ENCODE peak calls at places on chromosome 1, in seven cellular contexts. One of them, this sample, is unnamed.

GRCh38 chr1:119674835-119675289 is 26.8 kb upstream of the ZNF697 start:
- DNase-seq in endothelial cell of umbilical vein: peak; percentile 83
- DNase-seq in stomach: peak; percentile 77
- DNase-seq in HCT116: peak; percentile 68
- DNase-seq in GM12878: no peak
- DNase-seq in sigmoid colon: peak; percentile 73
- DNase-seq in spleen: no peak
- DNase-seq in this sample: no peak

GRCh38 chr1:89955311-89955710 is 39.6 kb upstream of the ZNF326 start:
- DNase-seq in GM12878: no peak
- DNase-seq in endothelial cell of umbilical vein: no peak
- DNase-seq in sigmoid colon: no peak
- DNase-seq in HCT116: no peak
- DNase-seq in stomach: no peak
- DNase-seq in spleen: no peak
- DNase-seq in this sample: no peak

GRCh38 chr1:171286032-171286705 is 27.8 kb upstream of the FMO4 start:
- DNase-seq in GM12878: no peak
- DNase-seq in spleen: no peak
- DNase-seq in stomach: no peak
- DNase-seq in sigmoid colon: no peak
- DNase-seq in HCT116: no peak
- DNase-seq in endothelial cell of umbilical vein: no peak
- DNase-seq in this sample: no peak

GRCh38 chr1:202240956-202241355 is 47.4 kb downstream of the LGR6 start:
- DNase-seq in spleen: no peak
- DNase-seq in stomach: no peak
- DNase-seq in sigmoid colon: peak; percentile 28
- DNase-seq in GM12878: no peak
- DNase-seq in endothelial cell of umbilical vein: no peak
- DNase-seq in HCT116: no peak
- DNase-seq in this sample: no peak

GRCh38 chr1:162033445-162033844 is 9.8 kb upstream of the OLFML2B start:
- DNase-seq in endothelial cell of umbilical vein: no peak
- DNase-seq in GM12878: no peak
- DNase-seq in sigmoid colon: peak; percentile 85
- DNase-seq in spleen: no peak
- DNase-seq in HCT116: no peak
- DNase-seq in stomach: no peak
- DNase-seq in this sample: no peak

GRCh38 chr1:113943028-113943811 is 14.1 kb downstream of the HIPK1 start:
- DNase-seq in endothelial cell of umbilical vein: no peak
- DNase-seq in spleen: no peak
- DNase-seq in sigmoid colon: no peak
- DNase-seq in stomach: no peak
- DNase-seq in HCT116: no peak
- DNase-seq in GM12878: no peak
- DNase-seq in this sample: no peak

GRCh38 chr1:23741609-23742008 is 1.7 kb upstream of the ELOA start:
- DNase-seq in stomach: no peak
- DNase-seq in spleen: peak; percentile 17
- DNase-seq in GM12878: no peak
- DNase-seq in sigmoid colon: no peak
- DNase-seq in endothelial cell of umbilical vein: no peak
- DNase-seq in HCT116: no peak
- DNase-seq in this sample: no peak

GRCh38 chr1:30513396-30514136 is 209.8 kb downstream of the MATN1 start:
- DNase-seq in stomach: peak; percentile 17
- DNase-seq in spleen: peak; percentile 61
- DNase-seq in sigmoid colon: no peak
- DNase-seq in endothelial cell of umbilical vein: no peak
- DNase-seq in HCT116: no peak
- DNase-seq in GM12878: no peak
- DNase-seq in this sample: no peak

GRCh38 chr1:111234258-111234657 is 6.7 kb downstream of the CHI3L2 start:
- DNase-seq in HCT116: no peak
- DNase-seq in sigmoid colon: no peak
- DNase-seq in GM12878: no peak
- DNase-seq in spleen: no peak
- DNase-seq in stomach: no peak
- DNase-seq in endothelial cell of umbilical vein: no peak
- DNase-seq in this sample: no peak

GRCh38 chr1:101105877-101106276 is 80.3 kb upstream of the DPH5 start:
- DNase-seq in spleen: no peak
- DNase-seq in HCT116: no peak
- DNase-seq in stomach: no peak
- DNase-seq in sigmoid colon: no peak
- DNase-seq in endothelial cell of umbilical vein: no peak
- DNase-seq in GM12878: no peak
- DNase-seq in this sample: no peak

GRCh38 chr1:116152950-116153691 is 41.9 kb downstream of the MAB21L3 start:
- DNase-seq in stomach: no peak
- DNase-seq in sigmoid colon: no peak
- DNase-seq in endothelial cell of umbilical vein: no peak
- DNase-seq in spleen: no peak
- DNase-seq in GM12878: no peak
- DNase-seq in HCT116: no peak
- DNase-seq in this sample: peak; percentile 83

GRCh38 chr1:230303822-230304221 is 122.3 kb downstream of the PGBD5 start:
- DNase-seq in endothelial cell of umbilical vein: peak; percentile 59
- DNase-seq in spleen: no peak
- DNase-seq in sigmoid colon: no peak
- DNase-seq in stomach: no peak
- DNase-seq in HCT116: no peak
- DNase-seq in GM12878: no peak
- DNase-seq in this sample: no peak

GRCh38 chr1:23617019-23617418 is 57.7 kb upstream of the ID3 start:
- DNase-seq in spleen: no peak
- DNase-seq in HCT116: no peak
- DNase-seq in sigmoid colon: no peak
- DNase-seq in stomach: no peak
- DNase-seq in endothelial cell of umbilical vein: no peak
- DNase-seq in GM12878: no peak
- DNase-seq in this sample: no peak

GRCh38 chr1:245290836-245291235 is 136.1 kb downstream of the KIF26B start:
- DNase-seq in HCT116: no peak
- DNase-seq in endothelial cell of umbilical vein: no peak
- DNase-seq in sigmoid colon: no peak
- DNase-seq in GM12878: no peak
- DNase-seq in stomach: no peak
- DNase-seq in spleen: no peak
- DNase-seq in this sample: peak; percentile 22

GRCh38 chr1:100556925-100557605 is 19.1 kb downstream of the GPR88 start:
- DNase-seq in spleen: no peak
- DNase-seq in stomach: no peak
- DNase-seq in endothelial cell of umbilical vein: no peak
- DNase-seq in GM12878: no peak
- DNase-seq in HCT116: no peak
- DNase-seq in sigmoid colon: no peak
- DNase-seq in this sample: no peak

GRCh38 chr1:12552951-12553921 is 64.8 kb downstream of the DHRS3 start:
- DNase-seq in spleen: no peak
- DNase-seq in stomach: no peak
- DNase-seq in GM12878: no peak
- DNase-seq in endothelial cell of umbilical vein: no peak
- DNase-seq in sigmoid colon: peak; percentile 67
- DNase-seq in HCT116: no peak
- DNase-seq in this sample: no peak

GRCh38 chr1:62198069-62198780 is 3.6 kb downstream of the L1TD1 start:
- DNase-seq in HCT116: no peak
- DNase-seq in spleen: no peak
- DNase-seq in sigmoid colon: no peak
- DNase-seq in endothelial cell of umbilical vein: no peak
- DNase-seq in GM12878: no peak
- DNase-seq in stomach: no peak
- DNase-seq in this sample: no peak

GRCh38 chr1:9455487-9456237 is 83.6 kb upstream of the SLC25A33 start:
- DNase-seq in HCT116: peak; percentile 24
- DNase-seq in sigmoid colon: peak; percentile 85
- DNase-seq in stomach: peak; percentile 73
- DNase-seq in spleen: peak; percentile 87
- DNase-seq in endothelial cell of umbilical vein: peak; percentile 79
- DNase-seq in GM12878: no peak
- DNase-seq in this sample: no peak

GRCh38 chr1:41428736-41429640 is 55.5 kb downstream of the EDN2 start:
- DNase-seq in GM12878: no peak
- DNase-seq in HCT116: no peak
- DNase-seq in stomach: no peak
- DNase-seq in spleen: no peak
- DNase-seq in endothelial cell of umbilical vein: no peak
- DNase-seq in sigmoid colon: no peak
- DNase-seq in this sample: no peak

GRCh38 chr1:236685917-236686814 is at the start of gene ACTN2:
- DNase-seq in HCT116: no peak
- DNase-seq in stomach: peak; percentile 55
- DNase-seq in sigmoid colon: peak; percentile 76
- DNase-seq in endothelial cell of umbilical vein: peak; percentile 31
- DNase-seq in spleen: peak; percentile 80
- DNase-seq in GM12878: no peak
- DNase-seq in this sample: no peak

GRCh38 chr1:28074892-28075511 is 13.4 kb downstream of the EYA3 start:
- DNase-seq in stomach: no peak
- DNase-seq in sigmoid colon: no peak
- DNase-seq in spleen: no peak
- DNase-seq in HCT116: no peak
- DNase-seq in endothelial cell of umbilical vein: no peak
- DNase-seq in GM12878: no peak
- DNase-seq in this sample: no peak

GRCh38 chr1:42941640-42942330 is 16.9 kb downstream of the SLC2A1 start:
- DNase-seq in HCT116: peak; percentile 80
- DNase-seq in endothelial cell of umbilical vein: peak; percentile 79
- DNase-seq in stomach: peak; percentile 84
- DNase-seq in GM12878: no peak
- DNase-seq in sigmoid colon: peak; percentile 83
- DNase-seq in spleen: peak; percentile 85
- DNase-seq in this sample: no peak

GRCh38 chr1:65177457-65177856 is 29.5 kb downstream of the AK4 start:
- DNase-seq in stomach: no peak
- DNase-seq in spleen: no peak
- DNase-seq in sigmoid colon: no peak
- DNase-seq in endothelial cell of umbilical vein: no peak
- DNase-seq in GM12878: no peak
- DNase-seq in HCT116: peak; percentile 67
- DNase-seq in this sample: no peak

GRCh38 chr1:116508984-116509980 is 61.5 kb downstream of the CD58 start:
- DNase-seq in HCT116: peak; percentile 88
- DNase-seq in spleen: no peak
- DNase-seq in endothelial cell of umbilical vein: peak; percentile 68
- DNase-seq in sigmoid colon: no peak
- DNase-seq in stomach: no peak
- DNase-seq in GM12878: no peak
- DNase-seq in this sample: no peak

GRCh38 chr1:189619682-189620332 is 857.9 kb downstream of the BRINP3 start:
- DNase-seq in sigmoid colon: no peak
- DNase-seq in endothelial cell of umbilical vein: peak; percentile 88
- DNase-seq in spleen: no peak
- DNase-seq in stomach: no peak
- DNase-seq in HCT116: peak; percentile 91
- DNase-seq in GM12878: no peak
- DNase-seq in this sample: no peak

GRCh38 chr1:37850352-37850955 is 8.9 kb downstream of the MTF1 start:
- DNase-seq in endothelial cell of umbilical vein: peak; percentile 13
- DNase-seq in GM12878: no peak
- DNase-seq in HCT116: no peak
- DNase-seq in spleen: no peak
- DNase-seq in sigmoid colon: no peak
- DNase-seq in stomach: no peak
- DNase-seq in this sample: no peak

GRCh38 chr1:185917646-185918045 is 183.5 kb downstream of the HMCN1 start:
- DNase-seq in sigmoid colon: no peak
- DNase-seq in endothelial cell of umbilical vein: peak; percentile 50
- DNase-seq in HCT116: no peak
- DNase-seq in spleen: no peak
- DNase-seq in stomach: no peak
- DNase-seq in GM12878: no peak
- DNase-seq in this sample: no peak

GRCh38 chr1:179591592-179592580 is at the start of gene TDRD5:
- DNase-seq in spleen: peak; percentile 71
- DNase-seq in GM12878: no peak
- DNase-seq in HCT116: no peak
- DNase-seq in sigmoid colon: no peak
- DNase-seq in stomach: peak; percentile 69
- DNase-seq in endothelial cell of umbilical vein: no peak
- DNase-seq in this sample: no peak
- TF ChIP-seq CTCF in spleen: no peak
- TF ChIP-seq CTCF in GM12878: no peak
- TF ChIP-seq CTCF in HCT116: no peak
- TF ChIP-seq CTCF in sigmoid colon: no peak
- TF ChIP-seq CTCF in stomach: no peak
- TF ChIP-seq CTCF in endothelial cell of umbilical vein: no peak
- TF ChIP-seq CTCF in this sample: no peak

GRCh38 chr1:220153147-220153546 is 59.2 kb downstream of the IARS2 start:
- DNase-seq in HCT116: no peak
- DNase-seq in stomach: no peak
- DNase-seq in spleen: no peak
- DNase-seq in sigmoid colon: no peak
- DNase-seq in GM12878: no peak
- DNase-seq in endothelial cell of umbilical vein: no peak
- DNase-seq in this sample: no peak
- TF ChIP-seq POLR2AphosphoS5 in HCT116: no peak
- TF ChIP-seq POLR2AphosphoS5 in stomach: no peak
- TF ChIP-seq POLR2AphosphoS5 in spleen: no peak
- TF ChIP-seq POLR2AphosphoS5 in sigmoid colon: no peak
- TF ChIP-seq POLR2AphosphoS5 in GM12878: no peak
- TF ChIP-seq POLR2AphosphoS5 in endothelial cell of umbilical vein: no peak
- TF ChIP-seq POLR2AphosphoS5 in this sample: no peak

GRCh38 chr1:164613176-164613575 is 54.2 kb downstream of the PBX1 start:
- DNase-seq in endothelial cell of umbilical vein: no peak
- DNase-seq in GM12878: no peak
- DNase-seq in HCT116: peak; percentile 26
- DNase-seq in spleen: no peak
- DNase-seq in stomach: peak; percentile 40
- DNase-seq in sigmoid colon: no peak
- DNase-seq in this sample: no peak
- H3K27ac ChIP-seq in endothelial cell of umbilical vein: no peak overlapping the region
- H3K27ac ChIP-seq in GM12878: no peak overlapping the region
- H3K27ac ChIP-seq in HCT116: no peak overlapping the region
- H3K27ac ChIP-seq in spleen: no peak overlapping the region
- H3K27ac ChIP-seq in stomach: peak overlapping the region; percentile 66
- H3K27ac ChIP-seq in sigmoid colon: peak overlapping the region; percentile 38
- H3K27ac ChIP-seq in this sample: peak overlapping the region; percentile 51

DNA sequence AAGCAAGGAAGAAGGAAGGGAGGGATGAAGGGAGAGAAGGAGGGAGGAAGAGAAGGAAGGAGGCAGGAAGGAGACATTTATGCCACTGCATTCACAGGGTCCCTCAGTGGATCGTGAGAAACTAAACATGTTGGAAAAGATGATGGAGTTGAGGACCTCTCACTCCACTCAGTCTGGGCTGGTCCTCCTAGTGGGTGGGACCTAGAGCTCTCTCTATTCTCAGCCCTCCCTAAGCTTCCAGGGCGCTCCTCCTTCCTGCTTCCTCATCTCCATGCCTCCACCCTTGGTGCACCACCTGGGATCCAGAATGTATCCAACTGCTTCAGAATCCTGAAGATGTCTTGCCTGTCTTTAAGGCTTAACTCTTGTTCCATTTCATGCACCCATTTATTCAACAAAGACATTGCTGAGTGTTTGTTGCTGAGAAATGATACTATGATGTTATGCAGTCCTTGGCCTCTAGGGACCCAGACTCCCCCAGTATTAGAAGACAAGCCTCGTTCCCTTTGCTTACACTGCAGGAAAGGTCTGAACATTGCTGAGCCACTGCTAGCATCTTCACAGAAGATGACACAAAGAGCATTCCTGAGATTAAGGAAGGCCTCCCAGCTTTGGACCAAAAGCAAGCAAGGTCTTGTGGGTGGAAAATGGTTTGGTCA is 88.5 kb downstream of the BEND5 start:
- DNase-seq in sigmoid colon: no peak
- DNase-seq in GM12878: no peak
- DNase-seq in endothelial cell of umbilical vein: no peak
- DNase-seq in HCT116: peak; percentile 6
- DNase-seq in stomach: no peak
- DNase-seq in spleen: no peak
- DNase-seq in this sample: no peak
- TF ChIP-seq CTCF in sigmoid colon: no peak
- TF ChIP-seq CTCF in GM12878: peak; percentile 10
- TF ChIP-seq CTCF in endothelial cell of umbilical vein: no peak
- TF ChIP-seq CTCF in HCT116: no peak
- TF ChIP-seq CTCF in stomach: no peak
- TF ChIP-seq CTCF in spleen: no peak
- TF ChIP-seq CTCF in this sample: no peak

This sample was measured in vagina.